ENCODE peak calls at places on chromosomes 6 and 20, in five cellular contexts. H is left cardiac atrium, F is activated gamma-delta T cell treated with Interleukin-2 at 50 U/mL for 16 hours, M is KBM-7, U is GM23338. Y is an unnamed sample.

GRCh38 chr6:124772733-124773319 is 189.4 kb upstream of the RNF217 start:
- DNase-seq in F (no peak), H (no peak), M (no peak), U (no peak), Y (no peak)

GRCh38 chr20:2390971-2391675 is 10.4 kb downstream of the TGM6 start:
- DNase-seq in H (no peak), M (no peak), U (no peak), F (no peak), Y (no peak)

GRCh38 chr6:40543133-40543532 is 44.0 kb downstream of the LRFN2 start:
- DNase-seq in F (no peak), H (no peak), M (no peak), U (no peak), Y (no peak)

GRCh38 chr6:39347906-39348585 is 25.5 kb upstream of the KCNK16 start:
- DNase-seq in U (peak; percentile 90), F (peak; percentile 40), H (peak; percentile 70), M (peak; percentile 61), Y (no peak)

GRCh38 chr20:44031822-44032582 is 117.3 kb downstream of the TOX2 start:
- DNase-seq in F (no peak), H (no peak), M (no peak), U (no peak), Y (no peak)

GRCh38 chr6:20160541-20161283 is 51.6 kb downstream of the MBOAT1 start:
- DNase-seq in M (no peak), F (no peak), H (no peak), U (peak; percentile 4), Y (no peak)

GRCh38 chr6:141472123-141472522 is 660.6 kb upstream of the GJE1 start:
- DNase-seq in U (peak; percentile 62), F (no peak), H (no peak), M (no peak), Y (no peak)

GRCh38 chr6:105077592-105078463 is 102.0 kb downstream of the POPDC3 start:
- DNase-seq in M (peak; percentile 87), F (no peak), H (no peak), U (peak; percentile 76), Y (peak; percentile 8)

GRCh38 chr6:13767121-13767794 is 47.1 kb downstream of the MCUR1 start:
- DNase-seq in M (peak; percentile 41), U (peak; percentile 59), F (peak; percentile 51), H (peak; percentile 65), Y (no peak)

GRCh38 chr20:45629496-45630100 is at the start of gene WFDC10A:
- DNase-seq in U (peak; percentile 90), H (no peak), M (peak; percentile 72), F (peak; percentile 5), Y (peak; percentile 15)

GRCh38 chr20:58784321-58785074 is 66.2 kb downstream of the GNAS-AS1 start:
- DNase-seq in M (no peak), U (no peak), H (no peak), F (no peak), Y (no peak)

GRCh38 chr20:37498066-37498702 is 22.9 kb upstream of the NNAT start:
- DNase-seq in U (no peak), F (no peak), H (no peak), M (no peak), Y (no peak)

GRCh38 chr6:7827142-7827541 is 83.4 kb downstream of the TXNDC5 start:
- DNase-seq in U (no peak), H (peak; percentile 25), M (no peak), F (no peak), Y (peak; percentile 72)

GRCh38 chr6:111483736-111484654 is 977 bp upstream of the REV3L start:
- DNase-seq in U (peak; percentile 91), M (peak; percentile 95), F (no peak), H (peak; percentile 95), Y (peak; percentile 94)

GRCh38 chr6:126664271-126664670 is 324.4 kb downstream of the CENPW start:
- DNase-seq in F (no peak), M (no peak), H (no peak), U (no peak), Y (no peak)

GRCh38 chr6:33061987-33062386 is 11.5 kb downstream of the HLA-DPA1 start:
- DNase-seq in F (no peak), H (no peak), U (no peak), M (peak; percentile 37), Y (no peak)

GRCh38 chr6:90098025-90098474 is 198.6 kb downstream of the BACH2 start:
- DNase-seq in U (no peak), H (peak; percentile 75), F (no peak), M (no peak), Y (no peak)

GRCh38 chr20:58777657-58778056 is 73.0 kb downstream of the GNAS-AS1 start:
- DNase-seq in U (no peak), M (no peak), F (no peak), H (no peak), Y (no peak)

GRCh38 chr6:147903321-147903720 is 394.8 kb downstream of the SAMD5 start:
- DNase-seq in M (no peak), H (no peak), F (no peak), U (no peak), Y (no peak)

GRCh38 chr6:26475823-26476729 is 18.3 kb downstream of the BTN2A1 start:
- DNase-seq in M (no peak), F (no peak), H (no peak), U (peak; percentile 30), Y (no peak)

GRCh38 chr6:89145461-89145961 is 344 bp upstream of the PM20D2 start:
- DNase-seq in M (no peak), H (no peak), U (peak; percentile 11), F (no peak), Y (no peak)

GRCh38 chr6:146433881-146434741 is 109.5 kb upstream of the RAB32 start:
- DNase-seq in U (peak; percentile 60), H (peak; percentile 29), F (no peak), M (no peak), Y (no peak)

GRCh38 chr6:137115653-137116052 is 57.8 kb downstream of the IL22RA2 start:
- DNase-seq in M (no peak), U (no peak), H (no peak), F (no peak), Y (no peak)

GRCh38 chr6:111985202-111985731 is 68.6 kb upstream of the CCN6 start:
- DNase-seq in M (no peak), F (peak; percentile 29), H (no peak), U (peak; percentile 96), Y (peak; percentile 52)

GRCh38 chr20:64058536-64058935 is 4.5 kb upstream of the TCEA2 start:
- DNase-seq in H (no peak), F (no peak), U (no peak), M (no peak), Y (no peak)

GRCh38 chr6:10838794-10839333 is 525 bp upstream of the MAK start:
- DNase-seq in H (no peak), F (no peak), U (no peak), M (no peak), Y (no peak)

GRCh38 chr6:3664641-3665041 is 86.9 kb downstream of the PXDC1 start:
- DNase-seq in F (no peak), H (no peak), M (no peak), U (peak; percentile 6), Y (no peak)

GRCh38 chr6:100435299-100435698 is 29.4 kb downstream of the SIM1 start:
- DNase-seq in M (no peak), F (no peak), U (peak; percentile 31), H (no peak), Y (no peak)

GRCh38 chr20:48139262-48140041 is 354.2 kb upstream of the SULF2 start:
- DNase-seq in U (no peak), M (no peak), H (no peak), F (no peak), Y (no peak)

GRCh38 chr6:170091000-170091638 is 199.8 kb downstream of the DLL1 start:
- DNase-seq in F (peak; percentile 3), H (peak; percentile 15), M (no peak), U (no peak), Y (no peak)

GRCh38 chr6:129338683-129339082 is 371.3 kb downstream of the ARHGAP18 start:
- DNase-seq in M (no peak), F (no peak), H (no peak), U (no peak), Y (no peak)

GRCh38 chr20:25052255-25053206 is 5.4 kb downstream of the ACSS1 start:
- DNase-seq in F (no peak), H (peak; percentile 48), U (no peak), M (no peak), Y (no peak)

GRCh38 chr6:145749632-145750031 is 14.3 kb upstream of the EPM2A start:
- DNase-seq in H (no peak), U (no peak), F (no peak), M (peak; percentile 27), Y (no peak)

GRCh38 chr6:83199173-83199864 is 6.2 kb downstream of the RWDD2A start:
- DNase-seq in F (no peak), M (no peak), U (no peak), H (no peak), Y (no peak)